ENCODE peak calls at places on chromosome 15, in eight cellular contexts. E is adrenal gland, V is IMR-90, Q is uterus, X is K562, W is H54, D is transverse colon, M is GM12891. T is an unnamed sample.

GRCh38 chr15:75694241-75695182 is 18.1 kb downstream of the CSPG4 start:
- DNase-seq in E (peak), V (peak), Q (peak), X (peak), W (peak), D (peak), M (no peak), T (peak)

GRCh38 chr15:73691398-73691797 is 7.2 kb downstream of the CD276 start:
- DNase-seq in E (peak), V (peak), Q (no peak), X (peak), W (no peak), D (peak), M (no peak), T (no peak)

GRCh38 chr15:93900476-93901400 is 330.6 kb upstream of the MCTP2 start:
- DNase-seq in E (no peak), V (no peak), Q (no peak), X (no peak), W (peak), D (no peak), M (no peak), T (no peak)

GRCh38 chr15:73631915-73632669 is 1.1 kb downstream of the NPTN start:
- DNase-seq in E (peak), V (peak), Q (peak), X (peak), W (no peak), D (peak), M (no peak), T (peak)

GRCh38 chr15:68797589-68798377 is 22.9 kb downstream of the ANP32A start:
- DNase-seq in E (no peak), V (no peak), Q (no peak), X (peak), W (no peak), D (no peak), M (no peak), T (peak)

GRCh38 chr15:43517354-43518072 is at the start of gene MAP1A:
- DNase-seq in E (peak), V (peak), Q (peak), X (peak), W (no peak), D (peak), M (no peak), T (peak)

GRCh38 chr15:98480858-98481257 is 167.5 kb upstream of the IGF1R start:
- DNase-seq in E (no peak), V (no peak), Q (no peak), X (no peak), W (no peak), D (no peak), M (no peak), T (no peak)

GRCh38 chr15:71296032-71296686 is 180.9 kb downstream of the THSD4 start:
- DNase-seq in E (no peak), V (peak), Q (no peak), X (no peak), W (no peak), D (peak), M (no peak), T (no peak)

GRCh38 chr15:55108858-55109518 is 87.8 kb downstream of the RSL24D1 start:
- DNase-seq in E (peak), V (peak), Q (no peak), X (peak), W (peak), D (peak), M (peak), T (peak)

GRCh38 chr15:45630958-45631691 is 3.7 kb upstream of the SQOR start:
- DNase-seq in E (no peak), V (peak), Q (peak), X (no peak), W (peak), D (peak), M (no peak), T (no peak)

GRCh38 chr15:43239732-43240491 is 19.1 kb upstream of the EPB42 start:
- DNase-seq in E (no peak), V (no peak), Q (no peak), X (no peak), W (no peak), D (no peak), M (no peak), T (no peak)

GRCh38 chr15:26632500-26632899 is 140.4 kb downstream of the GABRB3 start:
- DNase-seq in E (peak), V (no peak), Q (no peak), X (no peak), W (no peak), D (no peak), M (no peak), T (no peak)

GRCh38 chr15:47725924-47726323 is 8.6 kb downstream of the SEMA6D start:
- DNase-seq in E (no peak), V (no peak), Q (no peak), X (no peak), W (no peak), D (no peak), M (no peak), T (no peak)

GRCh38 chr15:35067501-35068347 is 17.4 kb downstream of the NANOGP8 start:
- DNase-seq in E (no peak), V (no peak), Q (no peak), X (no peak), W (no peak), D (no peak), M (no peak), T (no peak)

GRCh38 chr15:67880651-67881182 is 40.9 kb upstream of the RNU6-1 start:
- DNase-seq in E (no peak), V (peak), Q (peak), X (no peak), W (no peak), D (no peak), M (no peak), T (no peak)

GRCh38 chr15:25465835-25466234 is 27.0 kb upstream of the UBE3A start:
- DNase-seq in E (peak), V (no peak), Q (no peak), X (no peak), W (no peak), D (peak), M (no peak), T (no peak)

GRCh38 chr15:78083186-78083585 is 5.7 kb upstream of the TBC1D2B start:
- DNase-seq in E (no peak), V (no peak), Q (no peak), X (no peak), W (no peak), D (peak), M (no peak), T (no peak)

GRCh38 chr15:75786564-75786925 is 56.7 kb upstream of the UBE2Q2 start:
- DNase-seq in E (peak), V (no peak), Q (no peak), X (no peak), W (no peak), D (no peak), M (no peak), T (no peak)

GRCh38 chr15:68208641-68209240 is 3.6 kb upstream of the CALML4 start:
- DNase-seq in E (peak), V (no peak), Q (no peak), X (no peak), W (no peak), D (no peak), M (no peak), T (no peak)

GRCh38 chr15:56919708-56920637 is 1.5 kb downstream of the TCF12 start:
- DNase-seq in E (peak), V (peak), Q (peak), X (no peak), W (peak), D (peak), M (no peak), T (peak)

GRCh38 chr15:76963596-76963995 is 31.3 kb upstream of the PSTPIP1 start:
- DNase-seq in E (no peak), V (no peak), Q (no peak), X (no peak), W (no peak), D (no peak), M (no peak), T (no peak)

GRCh38 chr15:66766282-66767228 is 64.5 kb downstream of the SMAD6 start:
- DNase-seq in E (no peak), V (peak), Q (no peak), X (no peak), W (no peak), D (no peak), M (no peak), T (no peak)

GRCh38 chr15:79185199-79185598 is 94.6 kb upstream of the RASGRF1 start:
- DNase-seq in E (no peak), V (no peak), Q (no peak), X (peak), W (no peak), D (no peak), M (no peak), T (peak)

GRCh38 chr15:79924379-79924778 is 27.6 kb upstream of the MTHFS start:
- DNase-seq in E (no peak), V (no peak), Q (no peak), X (no peak), W (no peak), D (no peak), M (no peak), T (no peak)

GRCh38 chr15:65862682-65863081 is 6.6 kb upstream of the RAB11A start:
- DNase-seq in E (peak), V (peak), Q (no peak), X (peak), W (peak), D (peak), M (no peak), T (peak)

GRCh38 chr15:66850078-66850991 is 148.3 kb downstream of the SMAD6 start:
- DNase-seq in E (peak), V (no peak), Q (no peak), X (peak), W (no peak), D (peak), M (no peak), T (peak)

GRCh38 chr15:81108427-81108826 is 25.6 kb upstream of the CFAP161 start:
- DNase-seq in E (no peak), V (no peak), Q (no peak), X (peak), W (no peak), D (no peak), M (no peak), T (no peak)

GRCh38 chr15:41332788-41333527 is at the start of gene NUSAP1:
- DNase-seq in E (no peak), V (no peak), Q (no peak), X (no peak), W (no peak), D (no peak), M (peak), T (no peak)

GRCh38 chr15:53414167-53414566 is 345.3 kb downstream of the WDR72 start:
- DNase-seq in E (peak), V (no peak), Q (no peak), X (no peak), W (no peak), D (no peak), M (no peak), T (no peak)

GRCh38 chr15:91102546-91103330 is 2.7 kb downstream of the SV2B start:
- DNase-seq in E (no peak), V (no peak), Q (no peak), X (no peak), W (no peak), D (no peak), M (no peak), T (no peak)

GRCh38 chr15:97087337-97087736 is 756.8 kb downstream of the NR2F2 start:
- DNase-seq in E (no peak), V (no peak), Q (no peak), X (no peak), W (no peak), D (no peak), M (no peak), T (no peak)

GRCh38 chr15:57500256-57500655 is 91.4 kb upstream of the MYZAP start:
- DNase-seq in E (no peak), V (no peak), Q (no peak), X (no peak), W (no peak), D (no peak), M (no peak), T (no peak)

GRCh38 chr15:56778761-56779160 is 45.5 kb upstream of the ZNF280D start:
- DNase-seq in E (no peak), V (no peak), Q (no peak), X (no peak), W (no peak), D (no peak), M (no peak), T (no peak)

GRCh38 chr15:52021128-52021671 is 2.2 kb downstream of the MAPK6 start:
- DNase-seq in E (peak), V (peak), Q (peak), X (peak), W (peak), D (peak), M (no peak), T (peak)
- TF ChIP-seq POLR2A in E (no peak), V (peak), Q (no peak), X (peak), W (no peak), D (no peak), M (peak), T (peak)

GRCh38 chr15:60396964-60397771 is 618 bp downstream of the ANXA2 start:
- DNase-seq in E (peak), V (peak), Q (peak), X (peak), W (no peak), D (peak), M (no peak), T (peak)

GRCh38 chr15:60396100-60396499 is 1.7 kb downstream of the ANXA2 start:
- DNase-seq in E (no peak), V (no peak), Q (no peak), X (no peak), W (no peak), D (no peak), M (no peak), T (no peak)

GRCh38 chr15:60399246-60399915 is 1.6 kb upstream of the ANXA2 start:
- DNase-seq in E (no peak), V (no peak), Q (no peak), X (no peak), W (no peak), D (no peak), M (no peak), T (no peak)

GRCh38 chr15:60396560-60396963 is 1.2 kb downstream of the ANXA2 start:
- DNase-seq in E (no peak), V (no peak), Q (no peak), X (no peak), W (no peak), D (no peak), M (no peak), T (no peak)

DNA sequence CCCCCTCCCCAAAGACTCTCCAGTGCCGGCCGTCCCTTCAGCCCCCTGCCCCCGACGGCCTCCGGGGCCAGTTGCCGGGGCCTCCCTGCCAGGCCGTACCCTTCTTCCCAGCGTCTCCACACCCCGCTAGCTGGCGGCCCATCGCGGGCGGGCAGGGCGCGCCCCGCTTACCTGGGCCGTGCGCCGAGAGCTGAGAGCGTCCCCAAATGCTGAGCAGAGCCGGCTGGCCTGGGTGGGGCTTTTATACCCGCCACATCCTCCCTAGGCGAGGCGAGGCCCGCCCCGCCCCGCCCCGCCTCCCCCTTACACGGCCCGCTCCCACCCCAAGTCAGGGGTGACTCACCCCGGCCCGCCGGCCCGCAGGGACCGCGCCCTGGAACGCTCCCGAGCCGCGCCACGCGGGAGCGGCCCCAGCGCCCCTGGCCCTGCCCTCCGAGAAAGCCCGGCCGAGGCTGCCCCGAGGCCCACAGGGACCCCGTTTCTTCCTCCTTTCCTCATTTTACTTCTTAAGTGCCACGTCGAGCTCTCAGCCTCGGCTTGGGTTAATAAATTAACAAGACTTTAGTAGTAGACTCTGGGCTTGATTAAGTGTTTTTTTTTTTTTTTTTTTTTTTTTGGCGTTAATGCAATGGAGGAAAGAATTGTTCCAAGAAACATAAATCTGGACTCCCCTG is at the start of gene ANXA2:
- DNase-seq in E (peak), V (peak), Q (peak), X (peak), W (peak), D (peak), M (peak), T (peak)
- TF ChIP-seq POLR2A in E (peak), V (peak), Q (peak), X (peak), W (peak), D (peak), M (peak), T (peak)

GRCh38 chr15:82540984-82541431 is 751 bp upstream of the RPS17 start:
- DNase-seq in E (no peak), V (peak), Q (peak), X (peak), W (no peak), D (peak), M (peak), T (no peak)

GRCh38 chr15:82543155-82543554 is 2.9 kb upstream of the RPS17 start:
- DNase-seq in E (no peak), V (peak), Q (no peak), X (no peak), W (no peak), D (no peak), M (no peak), T (peak)

GRCh38 chr15:82538961-82539689 is 1.1 kb downstream of the RPS17 start:
- DNase-seq in E (no peak), V (no peak), Q (no peak), X (peak), W (no peak), D (no peak), M (no peak), T (no peak)

GRCh38 chr15:82539690-82540054 is 585 bp downstream of the RPS17 start:
- DNase-seq in E (no peak), V (no peak), Q (no peak), X (peak), W (no peak), D (peak), M (no peak), T (no peak)

DNA sequence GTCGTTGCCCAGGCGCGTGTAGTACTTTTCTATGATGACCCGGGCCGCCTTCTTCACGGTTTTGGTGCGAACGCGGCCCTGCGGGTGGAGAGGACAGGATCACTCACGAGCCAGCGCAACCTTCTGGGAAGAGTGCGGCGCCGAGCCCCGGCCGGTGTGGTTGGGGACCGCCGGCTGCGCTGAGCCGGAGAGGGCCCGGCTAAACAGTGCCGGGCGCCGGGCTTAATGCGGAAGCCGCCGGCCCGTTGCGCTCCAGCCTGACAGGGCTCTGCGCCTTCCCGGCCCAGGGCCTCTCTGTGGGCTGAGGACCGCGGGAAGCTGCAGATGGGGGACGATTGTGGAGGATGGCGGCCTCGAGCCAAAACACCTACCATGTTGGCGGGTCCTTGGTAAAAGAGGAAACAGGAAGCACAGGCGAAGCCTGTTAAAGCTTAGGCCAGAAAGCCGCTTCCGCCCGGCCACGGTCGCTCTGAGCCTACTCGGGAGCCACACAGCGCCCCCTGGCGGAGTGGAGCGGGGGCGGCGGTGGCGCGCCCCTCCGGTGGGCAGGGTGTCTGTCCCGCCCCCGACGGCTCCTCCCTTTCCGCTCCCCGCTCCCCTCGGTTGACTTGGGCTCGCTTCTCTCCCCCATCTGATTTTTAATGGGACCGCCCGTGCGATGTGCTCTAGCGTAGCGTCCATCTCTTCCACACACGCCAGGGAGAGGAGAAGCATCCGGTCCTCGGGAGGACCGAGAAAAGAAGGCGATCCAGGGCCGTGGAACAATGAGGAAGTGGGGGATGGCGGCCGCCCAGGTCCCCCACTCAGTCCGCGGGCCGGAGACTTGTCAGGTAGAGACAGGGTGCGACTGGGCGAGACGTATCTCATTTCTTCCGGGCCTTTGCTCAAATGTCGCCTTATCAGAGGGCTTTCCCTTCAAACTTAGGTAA is at the start of gene RPS17:
- DNase-seq in E (peak), V (peak), Q (peak), X (peak), W (peak), D (peak), M (peak), T (no peak)
- TF ChIP-seq POLR2A in E (peak), V (peak), Q (peak), X (peak), W (peak), D (peak), M (peak), T (peak)

GRCh38 chr15:63458021-63458420 is 46.4 kb upstream of the USP3 start:
- DNase-seq in E (no peak), V (no peak), Q (no peak), X (no peak), W (no peak), D (no peak), M (no peak), T (no peak)

GRCh38 chr15:63452552-63453136 is 51.7 kb upstream of the USP3 start:
- DNase-seq in E (no peak), V (no peak), Q (no peak), X (no peak), W (no peak), D (no peak), M (no peak), T (no peak)

GRCh38 chr15:63453181-63453905 is 51.0 kb upstream of the USP3 start:
- DNase-seq in E (no peak), V (no peak), Q (no peak), X (no peak), W (no peak), D (no peak), M (no peak), T (no peak)

GRCh38 chr15:63456253-63456652 is 48.1 kb upstream of the USP3 start:
- DNase-seq in E (no peak), V (no peak), Q (no peak), X (no peak), W (no peak), D (no peak), M (no peak), T (no peak)

GRCh38 chr15:63454812-63455211 is 49.6 kb upstream of the USP3 start:
- DNase-seq in E (no peak), V (no peak), Q (no peak), X (no peak), W (no peak), D (no peak), M (no peak), T (no peak)
- TF ChIP-seq POLR2A in E (no peak), V (no peak), Q (no peak), X (no peak), W (no peak), D (no peak), M (no peak), T (no peak)

GRCh38 chr15:59355730-59356129 is 16.9 kb downstream of the MYO1E start:
- DNase-seq in E (no peak), V (no peak), Q (no peak), X (no peak), W (no peak), D (no peak), M (no peak), T (no peak)

GRCh38 chr15:59352189-59352588 is 20.5 kb downstream of the MYO1E start:
- DNase-seq in E (no peak), V (no peak), Q (no peak), X (no peak), W (no peak), D (no peak), M (no peak), T (no peak)

GRCh38 chr15:59350421-59350732 is 22.3 kb downstream of the MYO1E start:
- DNase-seq in E (no peak), V (no peak), Q (no peak), X (no peak), W (no peak), D (no peak), M (no peak), T (no peak)

GRCh38 chr15:59352683-59353082 is 20.0 kb downstream of the MYO1E start:
- DNase-seq in E (no peak), V (no peak), Q (no peak), X (no peak), W (no peak), D (no peak), M (no peak), T (no peak)

GRCh38 chr15:59353994-59354951 is 18.4 kb downstream of the MYO1E start:
- DNase-seq in E (no peak), V (no peak), Q (no peak), X (no peak), W (no peak), D (no peak), M (no peak), T (no peak)
- TF ChIP-seq POLR2A in E (no peak), V (no peak), Q (no peak), X (no peak), W (no peak), D (no peak), M (no peak), T (no peak)

GRCh38 chr15:64731012-64731806 is 44.2 kb downstream of the RBPMS2 start:
- DNase-seq in E (peak), V (peak), Q (peak), X (peak), W (peak), D (peak), M (peak), T (peak)
- TF ChIP-seq POLR2A in E (no peak), V (peak), Q (peak), X (no peak), W (no peak), D (no peak), M (no peak), T (no peak)

GRCh38 chr15:33535135-33535534 is 224.4 kb downstream of the RYR3 start:
- DNase-seq in E (no peak), V (no peak), Q (peak), X (no peak), W (no peak), D (no peak), M (no peak), T (no peak)
- TF ChIP-seq POLR2A in E (no peak), V (no peak), Q (no peak), X (no peak), W (no peak), D (no peak), M (no peak), T (no peak)